ENCODE peak calls at places on chromosomes 6 and 20, in eight cellular contexts. F, Q, U, G, T, Y, C and V are unnamed samples.

GRCh38 chr6:113591896-113592827 is 265.0 kb upstream of the MARCKS start:
- DNase-seq in F (no peak), Q (no peak), U (no peak), G (peak), T (no peak), Y (no peak), C (no peak), V (no peak)

GRCh38 chr6:154768280-154768679 is 35.1 kb downstream of the SCAF8 start:
- DNase-seq in F (no peak), Q (no peak), U (no peak), G (no peak), T (no peak), Y (no peak), C (no peak), V (no peak)

GRCh38 chr6:53115113-53115512 is 33.5 kb downstream of the GCM1 start:
- DNase-seq in F (no peak), Q (no peak), U (no peak), G (no peak), T (no peak), Y (no peak), C (no peak), V (no peak)

GRCh38 chr6:40610229-40610628 is 23.1 kb upstream of the LRFN2 start:
- DNase-seq in F (no peak), Q (no peak), U (no peak), G (no peak), T (no peak), Y (no peak), C (no peak), V (no peak)

GRCh38 chr6:42269553-42269952 is 51.9 kb upstream of the MRPS10 start:
- DNase-seq in F (no peak), Q (no peak), U (no peak), G (peak), T (no peak), Y (no peak), C (no peak), V (no peak)

GRCh38 chr6:45436544-45437440 is 59.1 kb upstream of the SUPT3H start:
- DNase-seq in F (no peak), Q (no peak), U (no peak), G (no peak), T (no peak), Y (no peak), C (no peak), V (no peak)

GRCh38 chr6:19668710-19669109 is 168.5 kb upstream of the ID4 start:
- DNase-seq in F (no peak), Q (no peak), U (no peak), G (no peak), T (no peak), Y (no peak), C (no peak), V (no peak)

GRCh38 chr6:164911151-164911550 is 398.3 kb downstream of the C6orf118 start:
- DNase-seq in F (no peak), Q (no peak), U (no peak), G (no peak), T (no peak), Y (no peak), C (no peak), V (no peak)

GRCh38 chr6:6684365-6684833 is 95.9 kb downstream of the LY86 start:
- DNase-seq in F (no peak), Q (no peak), U (no peak), G (no peak), T (no peak), Y (no peak), C (no peak), V (no peak)

GRCh38 chr6:19736066-19736465 is 101.1 kb upstream of the ID4 start:
- DNase-seq in F (no peak), Q (no peak), U (no peak), G (no peak), T (no peak), Y (no peak), C (no peak), V (no peak)

GRCh38 chr6:139539852-139540251 is 165.4 kb upstream of the CITED2 start:
- DNase-seq in F (peak), Q (peak), U (peak), G (peak), T (no peak), Y (peak), C (no peak), V (no peak)

GRCh38 chr6:155412335-155412734 is 43.3 kb downstream of the NOX3 start:
- DNase-seq in F (no peak), Q (no peak), U (no peak), G (no peak), T (no peak), Y (no peak), C (no peak), V (no peak)

GRCh38 chr20:43138061-43138860 is 51.4 kb downstream of the PTPRT start:
- DNase-seq in F (no peak), Q (no peak), U (no peak), G (no peak), T (no peak), Y (no peak), C (no peak), V (no peak)

GRCh38 chr20:2991532-2991931 is 51.9 kb upstream of the GNRH2 start:
- DNase-seq in F (no peak), Q (no peak), U (no peak), G (no peak), T (no peak), Y (no peak), C (no peak), V (no peak)

GRCh38 chr6:89117285-89118108 is at the start of gene SRSF12:
- DNase-seq in F (peak), Q (peak), U (peak), G (peak), T (peak), Y (no peak), C (peak), V (no peak)

GRCh38 chr6:127516676-127517273 is 2.4 kb downstream of the MTCL3 start:
- DNase-seq in F (no peak), Q (no peak), U (no peak), G (peak), T (peak), Y (no peak), C (peak), V (peak)

GRCh38 chr6:151391021-151391470 is 313 bp downstream of the ZBTB2 start:
- DNase-seq in F (peak), Q (peak), U (peak), G (peak), T (peak), Y (no peak), C (peak), V (no peak)

GRCh38 chr6:71383891-71384489 is 95.4 kb downstream of the OGFRL1 start:
- DNase-seq in F (no peak), Q (no peak), U (no peak), G (no peak), T (peak), Y (peak), C (peak), V (no peak)

GRCh38 chr6:139290787-139291294 is 957 bp downstream of the TXLNB start:
- DNase-seq in F (no peak), Q (no peak), U (no peak), G (peak), T (no peak), Y (no peak), C (no peak), V (peak)

GRCh38 chr6:80605165-80605989 is 498.9 kb downstream of the BCKDHB start:
- DNase-seq in F (no peak), Q (no peak), U (no peak), G (no peak), T (peak), Y (no peak), C (no peak), V (peak)

GRCh38 chr6:116444991-116445566 is 16.1 kb upstream of the CALHM6 start:
- DNase-seq in F (no peak), Q (no peak), U (no peak), G (no peak), T (no peak), Y (no peak), C (no peak), V (peak)

GRCh38 chr6:87473419-87473903 is 687 bp downstream of the SLC35A1 start:
- DNase-seq in F (peak), Q (peak), U (no peak), G (peak), T (no peak), Y (peak), C (no peak), V (no peak)

GRCh38 chr20:32506721-32507120 is 78.4 kb downstream of the NOL4L start:
- DNase-seq in F (no peak), Q (no peak), U (no peak), G (no peak), T (no peak), Y (no peak), C (no peak), V (no peak)

GRCh38 chr20:22581437-22582385 is 2.7 kb downstream of the FOXA2 start:
- DNase-seq in F (no peak), Q (peak), U (no peak), G (no peak), T (no peak), Y (no peak), C (peak), V (no peak)

GRCh38 chr20:7155794-7156193 is 388.3 kb downstream of the BMP2 start:
- DNase-seq in F (no peak), Q (no peak), U (no peak), G (no peak), T (no peak), Y (no peak), C (no peak), V (no peak)

GRCh38 chr6:41680182-41680965 is 42.1 kb downstream of the MDFI start:
- DNase-seq in F (no peak), Q (no peak), U (no peak), G (no peak), T (no peak), Y (no peak), C (no peak), V (no peak)

GRCh38 chr6:125547320-125547843 is 202.1 kb upstream of the HEY2 start:
- DNase-seq in F (no peak), Q (no peak), U (no peak), G (no peak), T (no peak), Y (no peak), C (no peak), V (no peak)

GRCh38 chr6:26330835-26331808 is 33.9 kb upstream of the BTN3A2 start:
- DNase-seq in F (no peak), Q (no peak), U (no peak), G (no peak), T (no peak), Y (no peak), C (no peak), V (no peak)

GRCh38 chr6:121884056-121884455 is 448.6 kb downstream of the GJA1 start:
- DNase-seq in F (no peak), Q (no peak), U (no peak), G (no peak), T (no peak), Y (no peak), C (no peak), V (no peak)

GRCh38 chr6:42370323-42370985 is 81.3 kb downstream of the TRERF1 start:
- DNase-seq in F (no peak), Q (no peak), U (no peak), G (no peak), T (no peak), Y (no peak), C (no peak), V (no peak)

GRCh38 chr6:112296122-112296521 is 41.8 kb upstream of the LAMA4 start:
- DNase-seq in F (no peak), Q (no peak), U (no peak), G (no peak), T (no peak), Y (no peak), C (peak), V (no peak)

GRCh38 chr6:144297498-144298166 is 12.5 kb downstream of the UTRN start:
- DNase-seq in F (no peak), Q (no peak), U (no peak), G (no peak), T (no peak), Y (no peak), C (no peak), V (no peak)